ENCODE peak calls at places on chromosomes 1 and 21, in five cellular contexts. One of them, this sample, is unnamed.

GRCh38 chr1:1087351-1088035 is 13.4 kb upstream of the RNF223 start:
- DNase-seq in hepatocyte: no peak
- DNase-seq in IMR-90: no peak
- DNase-seq in sigmoid colon: no peak
- DNase-seq in ovary: peak; percentile 22
- DNase-seq in this sample: no peak

GRCh38 chr1:42962641-42963377 is 4.1 kb upstream of the SLC2A1 start:
- DNase-seq in hepatocyte: peak; percentile 78
- DNase-seq in IMR-90: peak; percentile 73
- DNase-seq in sigmoid colon: peak; percentile 83
- DNase-seq in ovary: peak; percentile 46
- DNase-seq in this sample: no peak

GRCh38 chr1:65992160-65993046 is 199.7 kb downstream of the PDE4B start:
- DNase-seq in hepatocyte: peak; percentile 23
- DNase-seq in IMR-90: no peak
- DNase-seq in sigmoid colon: no peak
- DNase-seq in ovary: no peak
- DNase-seq in this sample: no peak

GRCh38 chr1:2213576-2214505 is 14.3 kb upstream of the SKI start:
- DNase-seq in hepatocyte: peak; percentile 69
- DNase-seq in IMR-90: peak; percentile 86
- DNase-seq in sigmoid colon: peak; percentile 96
- DNase-seq in ovary: peak; percentile 94
- DNase-seq in this sample: peak; percentile 91

GRCh38 chr21:43880111-43880985 is 15.3 kb downstream of the AGPAT3 start:
- DNase-seq in hepatocyte: no peak
- DNase-seq in IMR-90: peak; percentile 18
- DNase-seq in sigmoid colon: no peak
- DNase-seq in ovary: peak; percentile 31
- DNase-seq in this sample: no peak

GRCh38 chr1:65429078-65429477 is 8.6 kb downstream of the LEPR start:
- DNase-seq in hepatocyte: no peak
- DNase-seq in IMR-90: no peak
- DNase-seq in sigmoid colon: no peak
- DNase-seq in ovary: no peak
- DNase-seq in this sample: no peak

GRCh38 chr1:167757433-167758309 is 35.9 kb downstream of the MPZL1 start:
- DNase-seq in hepatocyte: no peak
- DNase-seq in IMR-90: no peak
- DNase-seq in sigmoid colon: no peak
- DNase-seq in ovary: no peak
- DNase-seq in this sample: no peak

GRCh38 chr1:248873993-248874671 is 15.2 kb upstream of the ZNF692 start:
- DNase-seq in hepatocyte: peak; percentile 88
- DNase-seq in IMR-90: no peak
- DNase-seq in sigmoid colon: peak; percentile 87
- DNase-seq in ovary: peak; percentile 90
- DNase-seq in this sample: peak; percentile 89

GRCh38 chr1:35222322-35223108 is 29.6 kb upstream of the SFPQ start:
- DNase-seq in hepatocyte: peak; percentile 43
- DNase-seq in IMR-90: peak; percentile 87
- DNase-seq in sigmoid colon: no peak
- DNase-seq in ovary: no peak
- DNase-seq in this sample: no peak

GRCh38 chr1:154206212-154206611 is at the start of gene CFAP141:
- DNase-seq in hepatocyte: no peak
- DNase-seq in IMR-90: peak; percentile 21
- DNase-seq in sigmoid colon: no peak
- DNase-seq in ovary: no peak
- DNase-seq in this sample: no peak

GRCh38 chr21:35217504-35218060 is 168.5 kb upstream of the RUNX1 start:
- DNase-seq in hepatocyte: peak; percentile 52
- DNase-seq in IMR-90: peak; percentile 85
- DNase-seq in sigmoid colon: no peak
- DNase-seq in ovary: no peak
- DNase-seq in this sample: no peak

GRCh38 chr1:23480187-23481025 is 3.6 kb downstream of the ASAP3 start:
- DNase-seq in hepatocyte: no peak
- DNase-seq in IMR-90: no peak
- DNase-seq in sigmoid colon: no peak
- DNase-seq in ovary: no peak
- DNase-seq in this sample: no peak

GRCh38 chr1:53553734-53554509 is 94.7 kb downstream of the DMRTB1 start:
- DNase-seq in hepatocyte: no peak
- DNase-seq in IMR-90: no peak
- DNase-seq in sigmoid colon: peak; percentile 32
- DNase-seq in ovary: peak; percentile 13
- DNase-seq in this sample: no peak

GRCh38 chr1:233075045-233075444 is 124.6 kb downstream of the NTPCR start:
- DNase-seq in hepatocyte: no peak
- DNase-seq in IMR-90: peak; percentile 94
- DNase-seq in sigmoid colon: no peak
- DNase-seq in ovary: no peak
- DNase-seq in this sample: no peak

GRCh38 chr1:55702064-55702463 is 486.9 kb upstream of the USP24 start:
- DNase-seq in hepatocyte: peak; percentile 46
- DNase-seq in IMR-90: no peak
- DNase-seq in sigmoid colon: no peak
- DNase-seq in ovary: no peak
- DNase-seq in this sample: no peak

GRCh38 chr1:2229032-2229920 is 1.2 kb downstream of the SKI start:
- DNase-seq in hepatocyte: peak; percentile 74
- DNase-seq in IMR-90: peak; percentile 69
- DNase-seq in sigmoid colon: peak; percentile 94
- DNase-seq in ovary: peak; percentile 90
- DNase-seq in this sample: no peak

GRCh38 chr1:229027622-229028182 is 243.2 kb upstream of the RAB4A start:
- DNase-seq in hepatocyte: peak; percentile 59
- DNase-seq in IMR-90: peak; percentile 37
- DNase-seq in sigmoid colon: peak; percentile 83
- DNase-seq in ovary: peak; percentile 61
- DNase-seq in this sample: no peak

GRCh38 chr1:221327954-221328353 is 413.9 kb downstream of the DUSP10 start:
- DNase-seq in hepatocyte: no peak
- DNase-seq in IMR-90: no peak
- DNase-seq in sigmoid colon: no peak
- DNase-seq in ovary: no peak
- DNase-seq in this sample: no peak

GRCh38 chr1:203207751-203208150 is 21.2 kb upstream of the CHI3L1 start:
- DNase-seq in hepatocyte: no peak
- DNase-seq in IMR-90: no peak
- DNase-seq in sigmoid colon: no peak
- DNase-seq in ovary: no peak
- DNase-seq in this sample: no peak

GRCh38 chr1:20555758-20556120 is 3.4 kb downstream of the FAM43B start:
- DNase-seq in hepatocyte: no peak
- DNase-seq in IMR-90: no peak
- DNase-seq in sigmoid colon: no peak
- DNase-seq in ovary: no peak
- DNase-seq in this sample: no peak

GRCh38 chr1:20555025-20555757 is 2.8 kb downstream of the FAM43B start:
- DNase-seq in hepatocyte: no peak
- DNase-seq in IMR-90: peak; percentile 17
- DNase-seq in sigmoid colon: peak; percentile 67
- DNase-seq in ovary: no peak
- DNase-seq in this sample: no peak

GRCh38 chr1:20551161-20551560 is 1.2 kb upstream of the FAM43B start:
- DNase-seq in hepatocyte: no peak
- DNase-seq in IMR-90: no peak
- DNase-seq in sigmoid colon: no peak
- DNase-seq in ovary: no peak
- DNase-seq in this sample: no peak

GRCh38 chr1:20552728-20553571 is 577 bp downstream of the FAM43B start:
- DNase-seq in hepatocyte: peak; percentile 16
- DNase-seq in IMR-90: peak; percentile 11
- DNase-seq in sigmoid colon: no peak
- DNase-seq in ovary: no peak
- DNase-seq in this sample: no peak

GRCh38 chr1:20551945-20552727 is at the start of gene FAM43B:
- DNase-seq in hepatocyte: peak; percentile 80
- DNase-seq in IMR-90: no peak
- DNase-seq in sigmoid colon: peak; percentile 88
- DNase-seq in ovary: peak; percentile 45
- DNase-seq in this sample: peak; percentile 85
- H3K4me3 ChIP-seq in hepatocyte: peak within 1 kb of the TSS; percentile 36
- H3K4me3 ChIP-seq in IMR-90: no peak within 1 kb of the TSS
- H3K4me3 ChIP-seq in sigmoid colon: peak within 1 kb of the TSS; percentile 45
- H3K4me3 ChIP-seq in ovary: peak within 1 kb of the TSS; percentile 0
- H3K4me3 ChIP-seq in this sample: peak within 1 kb of the TSS; percentile 44

GRCh38 chr1:213194383-213194782 is 143.3 kb downstream of the RPS6KC1 start:
- DNase-seq in hepatocyte: no peak
- DNase-seq in IMR-90: no peak
- DNase-seq in sigmoid colon: no peak
- DNase-seq in ovary: no peak
- DNase-seq in this sample: no peak
- TF ChIP-seq CTCF in hepatocyte: no peak
- TF ChIP-seq CTCF in IMR-90: no peak
- TF ChIP-seq CTCF in sigmoid colon: no peak
- TF ChIP-seq CTCF in ovary: no peak
- TF ChIP-seq CTCF in this sample: no peak

GRCh38 chr1:201406831-201407406 is 7.8 kb upstream of the LAD1 start:
- DNase-seq in hepatocyte: peak; percentile 63
- DNase-seq in IMR-90: no peak
- DNase-seq in sigmoid colon: no peak
- DNase-seq in ovary: no peak
- DNase-seq in this sample: no peak

GRCh38 chr1:201403359-201403758 is 4.2 kb upstream of the LAD1 start:
- DNase-seq in hepatocyte: no peak
- DNase-seq in IMR-90: no peak
- DNase-seq in sigmoid colon: no peak
- DNase-seq in ovary: no peak
- DNase-seq in this sample: no peak

GRCh38 chr1:201405484-201405831 is 6.3 kb upstream of the LAD1 start:
- DNase-seq in hepatocyte: peak; percentile 88
- DNase-seq in IMR-90: no peak
- DNase-seq in sigmoid colon: no peak
- DNase-seq in ovary: no peak
- DNase-seq in this sample: no peak

GRCh38 chr1:201404016-201404598 is 5.0 kb upstream of the LAD1 start:
- DNase-seq in hepatocyte: no peak
- DNase-seq in IMR-90: no peak
- DNase-seq in sigmoid colon: no peak
- DNase-seq in ovary: no peak
- DNase-seq in this sample: no peak

DNA sequence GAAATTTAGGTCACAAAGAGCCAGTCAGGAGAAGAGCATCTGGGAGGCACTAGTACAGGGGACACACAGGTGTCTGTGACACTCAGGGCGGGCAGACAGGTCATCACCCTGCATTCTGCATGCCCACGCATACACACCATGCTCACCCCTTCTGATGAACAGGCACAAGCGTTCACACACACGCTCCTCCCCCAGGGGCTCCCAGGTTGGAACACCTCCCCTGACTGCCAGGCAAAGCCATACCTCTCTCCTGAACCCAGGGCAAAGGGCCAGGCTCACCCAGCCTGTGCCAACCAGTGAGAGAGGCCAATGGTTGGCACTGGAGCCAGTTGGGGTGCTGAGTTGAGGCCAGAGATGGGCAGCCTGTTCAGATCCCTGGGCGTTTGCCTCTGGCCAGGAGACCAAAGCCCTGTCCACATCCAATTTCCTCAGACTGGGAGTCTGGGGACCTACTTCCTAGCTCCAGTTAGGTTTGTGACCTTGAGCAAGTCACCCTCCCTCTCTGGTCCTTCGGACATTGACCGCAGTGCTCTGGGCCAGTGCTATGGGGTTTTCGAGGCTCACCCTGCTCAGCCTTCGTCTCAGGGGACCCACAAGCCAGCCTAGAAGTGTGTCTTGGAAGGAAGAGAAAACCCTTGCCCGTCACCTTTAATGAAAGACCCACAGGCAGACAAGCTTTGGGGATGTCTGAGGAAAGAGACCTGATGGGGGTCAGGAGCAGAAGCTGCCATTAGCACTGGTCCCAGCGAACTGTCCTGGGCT is 5.8 kb upstream of the LAD1 start:
- DNase-seq in hepatocyte: no peak
- DNase-seq in IMR-90: no peak
- DNase-seq in sigmoid colon: no peak
- DNase-seq in ovary: no peak
- DNase-seq in this sample: no peak
- H3K4me1 ChIP-seq in hepatocyte: peaks cover 44% of the 10 kb centered on the region
- H3K4me1 ChIP-seq in IMR-90: no peaks in the 10 kb centered on the region
- H3K4me1 ChIP-seq in sigmoid colon: no peaks in the 10 kb centered on the region
- H3K4me1 ChIP-seq in ovary: no peaks in the 10 kb centered on the region
- H3K4me1 ChIP-seq in this sample: peaks cover 17% of the 10 kb centered on the region

GRCh38 chr1:156912310-156912709 is 8.1 kb upstream of the LRRC71 start:
- DNase-seq in hepatocyte: no peak
- DNase-seq in IMR-90: no peak
- DNase-seq in sigmoid colon: no peak
- DNase-seq in ovary: no peak
- DNase-seq in this sample: no peak

GRCh38 chr1:156914440-156914856 is 6.0 kb upstream of the LRRC71 start:
- DNase-seq in hepatocyte: peak; percentile 44
- DNase-seq in IMR-90: peak; percentile 57
- DNase-seq in sigmoid colon: no peak
- DNase-seq in ovary: no peak
- DNase-seq in this sample: no peak

GRCh38 chr1:156913809-156914387 is 6.5 kb upstream of the LRRC71 start:
- DNase-seq in hepatocyte: no peak
- DNase-seq in IMR-90: no peak
- DNase-seq in sigmoid colon: no peak
- DNase-seq in ovary: no peak
- DNase-seq in this sample: no peak

GRCh38 chr1:156911587-156912298 is 8.7 kb upstream of the LRRC71 start:
- DNase-seq in hepatocyte: no peak
- DNase-seq in IMR-90: no peak
- DNase-seq in sigmoid colon: no peak
- DNase-seq in ovary: no peak
- DNase-seq in this sample: no peak

DNA sequence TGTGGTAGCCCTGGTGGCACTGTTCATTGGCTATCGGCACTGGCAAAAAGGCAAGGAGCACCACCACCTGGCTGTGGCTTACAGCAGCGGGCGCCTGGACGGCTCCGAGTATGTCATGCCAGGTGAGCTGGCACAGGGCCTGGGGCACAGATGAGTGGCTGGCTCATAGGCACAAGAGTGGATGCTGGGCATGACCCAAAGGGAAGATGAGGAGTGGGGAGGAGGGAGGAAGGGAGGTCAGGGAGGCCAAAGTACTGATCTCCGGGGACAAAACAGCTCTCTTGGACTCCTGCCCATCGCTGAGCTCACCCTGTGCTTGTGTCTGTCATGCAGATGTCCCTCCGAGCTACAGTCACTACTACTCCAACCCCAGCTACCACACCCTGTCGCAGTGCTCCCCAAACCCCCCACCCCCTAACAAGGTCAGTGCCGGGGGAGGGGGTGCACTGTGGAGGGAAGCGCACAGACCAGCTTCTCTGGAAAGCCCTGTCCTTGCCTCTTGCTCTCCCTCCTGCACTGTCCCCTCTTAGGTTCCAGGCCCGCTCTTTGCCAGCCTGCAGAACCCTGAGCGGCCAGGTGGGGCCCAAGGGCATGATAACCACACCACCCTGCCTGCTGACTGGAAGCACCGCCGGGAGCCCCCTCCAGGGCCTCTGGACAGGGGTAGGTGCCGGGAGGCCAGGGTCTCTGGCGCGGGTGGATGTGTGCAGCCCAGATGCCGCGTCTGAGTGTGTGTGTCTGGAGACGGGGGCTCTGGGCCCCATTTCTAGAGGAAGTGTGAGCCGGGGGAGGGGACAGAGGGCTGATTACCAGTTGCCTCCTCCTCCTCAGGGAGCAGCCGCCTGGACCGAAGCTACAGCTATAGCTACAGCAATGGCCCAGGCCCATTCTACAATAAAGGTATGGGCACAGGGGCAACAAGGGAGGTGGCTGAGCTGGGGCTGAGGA is 7.3 kb upstream of the LRRC71 start:
- DNase-seq in hepatocyte: peak; percentile 50
- DNase-seq in IMR-90: no peak
- DNase-seq in sigmoid colon: no peak
- DNase-seq in ovary: no peak
- DNase-seq in this sample: no peak
- H3K4me3 ChIP-seq in hepatocyte: no peak overlapping the region
- H3K4me3 ChIP-seq in IMR-90: no peak overlapping the region
- H3K4me3 ChIP-seq in sigmoid colon: no peak overlapping the region
- H3K4me3 ChIP-seq in ovary: no peak overlapping the region
- H3K4me3 ChIP-seq in this sample: no peak overlapping the region

This sample was measured in right atrium auricular region.